ENCODE peak calls at places on chromosomes 2 and 18, in nine cellular contexts. Y, Q, N, I, A, H, W, G and V are unnamed samples. For H3K9me3 and H3K36me3, the result is how much of the 10 kb centered on the place peaks cover.

GRCh38 chr18:50548160-50548559 is 11.7 kb upstream of the MAPK4 start:
- DNase-seq in Y (no peak), Q (no peak), N (no peak), I (no peak), A (no peak), H (no peak), W (no peak), G (no peak), V (no peak)

GRCh38 chr2:239993291-239993690 is 31.9 kb downstream of the NDUFA10 start:
- DNase-seq in Y (no peak), Q (no peak), N (no peak), I (no peak), A (no peak), H (no peak), W (no peak), G (no peak), V (no peak)

GRCh38 chr18:49025767-49026500 is 75.2 kb upstream of the SMAD7 start:
- DNase-seq in Y (no peak), Q (no peak), N (no peak), I (no peak), A (no peak), H (no peak), W (no peak), G (no peak), V (no peak)

GRCh38 chr2:214410918-214411554 is at the start of gene VWC2L:
- DNase-seq in Y (peak), Q (peak), N (peak), I (peak), A (peak), H (no peak), W (peak), G (peak), V (no peak)

GRCh38 chr18:51196811-51197660 is 445 bp downstream of the MEX3C start:
- DNase-seq in Y (peak), Q (peak), N (peak), I (peak), A (peak), H (no peak), W (peak), G (peak), V (peak)

GRCh38 chr2:20539133-20539719 is 92.4 kb downstream of the RHOB start:
- DNase-seq in Y (no peak), Q (no peak), N (no peak), I (peak), A (no peak), H (no peak), W (peak), G (no peak), V (no peak)

GRCh38 chr2:134167015-134167414 is 86.9 kb upstream of the MGAT5 start:
- DNase-seq in Y (no peak), Q (no peak), N (no peak), I (peak), A (no peak), H (no peak), W (no peak), G (no peak), V (no peak)

GRCh38 chr2:83112863-83113262 is 1346.2 kb downstream of the SUCLG1 start:
- DNase-seq in Y (no peak), Q (no peak), N (no peak), I (peak), A (no peak), H (no peak), W (no peak), G (no peak), V (no peak)

GRCh38 chr18:79782566-79783308 is 15.0 kb upstream of the KCNG2 start:
- DNase-seq in Y (no peak), Q (no peak), N (no peak), I (no peak), A (no peak), H (no peak), W (no peak), G (no peak), V (no peak)

GRCh38 chr2:235106874-235107639 is 155.2 kb downstream of the SH3BP4 start:
- DNase-seq in Y (peak), Q (peak), N (peak), I (peak), A (peak), H (no peak), W (peak), G (peak), V (no peak)

GRCh38 chr18:22343613-22344012 is 74.1 kb downstream of the CTAGE1 start:
- DNase-seq in Y (no peak), Q (no peak), N (no peak), I (no peak), A (no peak), H (no peak), W (no peak), G (no peak), V (no peak)

GRCh38 chr2:239886781-239887180 is 138.4 kb downstream of the NDUFA10 start:
- DNase-seq in Y (no peak), Q (no peak), N (no peak), I (no peak), A (no peak), H (no peak), W (no peak), G (no peak), V (no peak)

GRCh38 chr2:21361406-21361805 is 237.6 kb downstream of the TDRD15 start:
- DNase-seq in Y (no peak), Q (no peak), N (no peak), I (no peak), A (no peak), H (no peak), W (no peak), G (no peak), V (no peak)

GRCh38 chr2:25362564-25363145 is 20.9 kb upstream of the DNMT3A start:
- DNase-seq in Y (no peak), Q (no peak), N (no peak), I (no peak), A (no peak), H (no peak), W (no peak), G (peak), V (peak)

GRCh38 chr2:236576978-236577377 is 7.4 kb downstream of the ACKR3 start:
- DNase-seq in Y (no peak), Q (no peak), N (no peak), I (no peak), A (no peak), H (no peak), W (no peak), G (no peak), V (no peak)

GRCh38 chr2:220463876-220464275 is 836.4 kb downstream of the SLC4A3 start:
- DNase-seq in Y (no peak), Q (no peak), N (no peak), I (no peak), A (no peak), H (no peak), W (no peak), G (no peak), V (no peak)

GRCh38 chr2:230417436-230417835 is 1.4 kb downstream of the SP100 start:
- DNase-seq in Y (no peak), Q (no peak), N (no peak), I (no peak), A (no peak), H (no peak), W (no peak), G (no peak), V (no peak)

GRCh38 chr2:86048888-86049287 is 56.8 kb downstream of the POLR1A start:
- DNase-seq in Y (no peak), Q (no peak), N (no peak), I (peak), A (peak), H (no peak), W (no peak), G (no peak), V (no peak)

GRCh38 chr2:61478086-61478485 is 7.2 kb upstream of the USP34 start:
- DNase-seq in Y (no peak), Q (no peak), N (no peak), I (no peak), A (no peak), H (no peak), W (no peak), G (no peak), V (no peak)

GRCh38 chr2:146952691-146953090 is 892.1 kb upstream of the ACVR2A start:
- DNase-seq in Y (no peak), Q (no peak), N (no peak), I (peak), A (no peak), H (no peak), W (no peak), G (no peak), V (no peak)

GRCh38 chr2:108538000-108538625 is 3.8 kb downstream of the LIMS1 start:
- DNase-seq in Y (no peak), Q (no peak), N (no peak), I (no peak), A (no peak), H (no peak), W (no peak), G (no peak), V (no peak)

GRCh38 chr2:108916397-108917077 is 72.5 kb downstream of the EDAR start:
- DNase-seq in Y (peak), Q (no peak), N (no peak), I (no peak), A (no peak), H (no peak), W (no peak), G (no peak), V (no peak)

GRCh38 chr18:44927127-44927849 is 246.6 kb downstream of the SETBP1 start:
- DNase-seq in Y (no peak), Q (no peak), N (no peak), I (no peak), A (no peak), H (no peak), W (no peak), G (no peak), V (no peak)

GRCh38 chr2:140698736-140699135 is 1432.1 kb downstream of the LRP1B start:
- DNase-seq in Y (no peak), Q (no peak), N (no peak), I (peak), A (no peak), H (no peak), W (no peak), G (no peak), V (no peak)

GRCh38 chr2:125516496-125517109 is 1139.4 kb upstream of the GYPC start:
- DNase-seq in Y (peak), Q (no peak), N (no peak), I (peak), A (no peak), H (no peak), W (no peak), G (no peak), V (no peak)

GRCh38 chr2:84388133-84388532 is 70.9 kb downstream of the SUCLG1 start:
- DNase-seq in Y (no peak), Q (no peak), N (no peak), I (no peak), A (no peak), H (no peak), W (no peak), G (no peak), V (no peak)
- H3K9me3 ChIP-seq in Y (under half), Q (under half), N (under half), I (under half), A (under half), H (under half), W (under half), G (under half), V (under half)

GRCh38 chr18:9684901-9685738 is 23.0 kb upstream of the RAB31 start:
- DNase-seq in Y (peak), Q (no peak), N (no peak), I (peak), A (peak), H (no peak), W (no peak), G (no peak), V (no peak)
- H3K4me3 ChIP-seq in Y (peak), Q (peak), N (no peak), I (peak), A (no peak), H (no peak), W (no peak), G (peak), V (no peak)

GRCh38 chr18:2856499-2856898 is 9.7 kb downstream of the EMILIN2 start:
- DNase-seq in Y (no peak), Q (no peak), N (no peak), I (no peak), A (no peak), H (no peak), W (no peak), G (no peak), V (no peak)
- H3K36me3 ChIP-seq in Y (under half), Q (under half), N (under half), I (under half), A (under half), H (under half), W (under half), G (under half), V (under half)

DNA sequence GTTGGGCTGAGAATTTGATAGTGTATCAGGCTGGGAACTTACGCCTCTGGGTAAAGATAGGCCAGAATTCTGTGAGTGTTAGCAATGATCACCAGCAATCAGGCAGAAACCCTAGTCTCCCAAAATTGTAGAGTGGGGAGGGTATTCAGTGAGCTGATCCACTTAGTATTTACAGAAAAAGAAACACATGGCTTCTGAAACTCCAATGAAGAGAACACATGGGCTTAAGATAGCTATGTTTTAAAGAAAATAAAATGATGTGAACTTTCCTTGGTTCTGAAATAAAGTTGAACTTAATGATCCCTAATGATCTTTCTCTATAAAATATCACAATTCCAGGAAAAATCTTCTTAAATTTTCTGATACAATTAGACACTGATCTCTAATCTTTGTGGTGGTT is 472.8 kb downstream of the DCC start:
- DNase-seq in Y (no peak), Q (no peak), N (no peak), I (no peak), A (no peak), H (no peak), W (no peak), G (no peak), V (no peak)
- H3K9me3 ChIP-seq in Y (under half), Q (under half), N (under half), I (under half), A (under half), H (under half), W (under half), G (under half), V (under half)

GRCh38 chr2:218898109-218898878 is 17.6 kb downstream of the WNT10A start:
- DNase-seq in Y (peak), Q (peak), N (peak), I (peak), A (peak), H (no peak), W (peak), G (peak), V (peak)

GRCh38 chr2:218897394-218898108 is 16.9 kb downstream of the WNT10A start:
- DNase-seq in Y (no peak), Q (no peak), N (no peak), I (no peak), A (no peak), H (no peak), W (no peak), G (no peak), V (no peak)

GRCh38 chr2:218895326-218895725 is 14.7 kb downstream of the WNT10A start:
- DNase-seq in Y (no peak), Q (no peak), N (no peak), I (no peak), A (no peak), H (no peak), W (no peak), G (no peak), V (no peak)

GRCh38 chr2:218895758-218896500 is 15.3 kb downstream of the WNT10A start:
- DNase-seq in Y (no peak), Q (no peak), N (no peak), I (no peak), A (no peak), H (no peak), W (no peak), G (no peak), V (no peak)

GRCh38 chr2:218896501-218897393 is 16.1 kb downstream of the WNT10A start:
- DNase-seq in Y (peak), Q (no peak), N (no peak), I (no peak), A (no peak), H (no peak), W (no peak), G (no peak), V (peak)
- H3K4me3 ChIP-seq in Y (no peak), Q (no peak), N (no peak), I (no peak), A (no peak), H (peak), W (no peak), G (no peak), V (peak)

GRCh38 chr2:157727693-157728092 is 99.0 kb upstream of the ACVR1C start:
- DNase-seq in Y (no peak), Q (no peak), N (no peak), I (no peak), A (no peak), H (no peak), W (no peak), G (no peak), V (no peak)

GRCh38 chr2:157735532-157735931 is 106.9 kb upstream of the ACVR1C start:
- DNase-seq in Y (no peak), Q (no peak), N (no peak), I (no peak), A (no peak), H (no peak), W (no peak), G (no peak), V (no peak)

GRCh38 chr2:157737636-157738035 is 109.0 kb upstream of the ACVR1C start:
- DNase-seq in Y (no peak), Q (no peak), N (no peak), I (no peak), A (no peak), H (no peak), W (no peak), G (no peak), V (no peak)

GRCh38 chr2:157733263-157733662 is 104.6 kb upstream of the ACVR1C start:
- DNase-seq in Y (no peak), Q (no peak), N (no peak), I (no peak), A (no peak), H (no peak), W (no peak), G (no peak), V (no peak)

GRCh38 chr2:157732596-157732995 is 103.9 kb upstream of the ACVR1C start:
- DNase-seq in Y (no peak), Q (no peak), N (no peak), I (no peak), A (no peak), H (no peak), W (no peak), G (no peak), V (no peak)
- H3K36me3 ChIP-seq in Y (under half), Q (half or more), N (under half), I (under half), A (under half), H (half or more), W (half or more), G (half or more), V (half or more)